ENCODE peak calls at places on chromosomes 12 and 14, in ten cellular contexts. W is breast epithelium, T is body of pancreas, K is IMR-90, X is stomach, V is uterus, Y is esophagus squamous epithelium, S is Peyer's patch, U is suprapubic skin, H is HCT116. F is an unnamed sample. For H3K9me3, the result is how much of the 10 kb centered on the place peaks cover.

GRCh38 chr14:80164991-80165390 is 46.3 kb downstream of the DIO2 start:
- DNase-seq in S (no peak), V (no peak), T (no peak), X (no peak), W (no peak), K (peak), U (no peak), H (no peak), Y (no peak), F (no peak)

GRCh38 chr12:131121705-131122405 is 168.1 kb downstream of the ADGRD1 start:
- DNase-seq in S (peak), H (no peak), X (no peak), Y (no peak), K (no peak), V (no peak), W (no peak), U (no peak), T (no peak), F (no peak)

GRCh38 chr12:48789858-48790326 is 1.0 kb upstream of the ADCY6 start:
- DNase-seq in Y (no peak), T (no peak), V (no peak), K (no peak), U (no peak), S (no peak), H (no peak), W (no peak), X (no peak), F (no peak)

GRCh38 chr12:102406033-102406584 is 74.3 kb downstream of the IGF1 start:
- DNase-seq in Y (no peak), S (peak), X (peak), U (no peak), W (peak), K (peak), V (no peak), H (no peak), T (peak), F (no peak)

GRCh38 chr12:2959194-2959507 is at the start of gene TEAD4:
- DNase-seq in S (no peak), U (no peak), T (peak), K (peak), H (peak), X (peak), V (peak), W (peak), Y (no peak), F (no peak)

GRCh38 chr14:50000215-50001145 is 107.6 kb downstream of the ARF6 start:
- DNase-seq in H (peak), W (peak), Y (no peak), K (peak), U (peak), X (peak), S (peak), T (peak), V (peak), F (no peak)

GRCh38 chr12:75964150-75964549 is 67.4 kb downstream of the PHLDA1 start:
- DNase-seq in T (no peak), H (no peak), U (no peak), V (no peak), W (no peak), K (no peak), Y (no peak), S (peak), X (peak), F (no peak)

GRCh38 chr12:121795029-121795977 is 1.8 kb upstream of the RHOF start:
- DNase-seq in T (peak), X (peak), V (peak), S (peak), W (peak), U (peak), K (peak), Y (no peak), H (peak), F (no peak)

GRCh38 chr14:24072881-24073877 is 1.8 kb downstream of the CPNE6 start:
- DNase-seq in U (no peak), S (no peak), T (no peak), H (no peak), Y (no peak), W (no peak), X (no peak), K (no peak), V (no peak), F (no peak)

GRCh38 chr12:115895247-115895646 is 382.2 kb downstream of the MED13L start:
- DNase-seq in S (no peak), H (no peak), V (no peak), Y (no peak), T (no peak), W (no peak), X (no peak), K (no peak), U (no peak), F (no peak)

DNA sequence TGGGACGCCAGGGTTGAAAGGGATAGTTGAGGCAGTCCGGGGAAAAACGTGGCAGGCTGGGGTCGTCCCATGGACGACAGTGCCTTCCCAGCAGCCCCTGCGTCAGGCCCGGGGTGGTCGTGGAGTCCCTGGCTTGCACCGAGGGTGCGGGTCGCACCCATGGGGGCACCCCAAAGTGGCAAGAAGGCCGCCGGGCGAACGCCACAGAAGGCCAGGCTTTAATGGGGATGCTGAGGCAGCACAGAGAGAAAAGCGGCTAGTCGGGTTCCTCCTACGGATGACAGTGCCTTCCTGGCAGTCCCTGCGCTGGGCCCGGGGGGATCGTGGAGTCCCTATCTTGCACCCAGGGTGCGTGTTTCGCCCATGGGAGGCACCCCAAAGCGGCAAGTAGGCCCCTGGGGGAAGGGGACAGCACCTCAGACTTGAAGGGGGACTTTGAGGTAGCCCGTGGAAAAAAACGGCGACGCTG is 158.6 kb upstream of the ALG10B start:
- DNase-seq in S (no peak), T (no peak), W (peak), V (no peak), X (no peak), H (no peak), K (no peak), Y (no peak), U (no peak), F (peak)
- H3K9me3 ChIP-seq in S (under half), T (under half), W (under half), V (under half), X (under half), H (under half), K (half or more), Y (under half), U (under half), F (under half)

DNA sequence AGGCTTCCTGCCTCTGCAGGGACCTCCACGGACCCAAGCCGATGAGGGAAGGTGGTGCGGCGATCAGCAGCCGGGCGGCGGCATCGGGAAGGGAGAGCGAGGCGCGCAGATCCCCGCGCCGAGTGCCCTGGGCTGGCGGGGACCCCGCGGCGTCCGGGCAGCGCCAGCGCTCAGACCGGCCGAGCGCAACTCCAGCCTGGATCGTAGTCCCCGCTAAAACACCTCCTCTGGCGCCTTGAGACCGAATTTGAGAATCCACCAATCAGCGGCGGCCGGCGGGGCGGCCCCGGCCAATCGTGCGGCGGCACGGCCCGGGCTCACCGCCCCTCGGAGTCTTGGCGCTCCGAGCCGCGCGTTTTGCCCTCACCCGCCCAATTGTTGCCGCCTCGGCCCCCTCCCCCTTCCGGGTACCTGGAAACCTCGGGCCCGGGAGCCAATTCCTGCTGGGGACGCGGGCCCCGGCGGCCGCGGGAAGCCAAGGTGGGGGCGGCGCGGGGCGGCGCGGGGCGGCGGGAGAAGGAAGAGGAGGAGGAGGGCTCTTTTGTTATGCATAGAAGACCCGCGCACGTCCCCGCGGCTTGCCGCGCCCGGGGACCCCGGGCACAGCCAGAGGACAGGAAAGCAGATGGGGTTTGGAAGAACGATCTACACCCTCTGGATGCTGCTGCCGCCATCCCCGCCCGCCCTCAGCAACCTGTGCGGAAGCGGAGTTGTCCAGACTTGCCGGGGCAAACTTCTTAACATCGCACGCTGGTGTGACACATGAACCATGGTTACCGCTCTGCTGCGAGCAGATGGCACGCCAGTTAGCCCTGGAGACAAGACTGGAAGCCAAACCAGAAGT is at the start of gene E2F7:
- DNase-seq in H (peak), S (peak), X (peak), K (peak), W (peak), U (peak), T (peak), V (peak), Y (peak), F (peak)
- TF ChIP-seq POLR2A in H (peak), S (no peak), X (no peak), K (peak), W (no peak), U (no peak), T (peak), V (peak), Y (no peak), F (no peak)

GRCh38 chr12:133226690-133227089 is 9.0 kb downstream of the ANHX start:
- DNase-seq in H (no peak), T (no peak), S (no peak), V (no peak), X (no peak), W (no peak), K (no peak), U (no peak), Y (no peak), F (no peak)

GRCh38 chr12:133225527-133225926 is 10.2 kb downstream of the ANHX start:
- DNase-seq in H (no peak), S (no peak), K (no peak), T (no peak), W (no peak), U (no peak), X (no peak), Y (no peak), V (no peak), F (no peak)

GRCh38 chr12:133220521-133220920 is 15.2 kb downstream of the ANHX start:
- DNase-seq in T (no peak), Y (no peak), V (no peak), S (no peak), U (no peak), H (no peak), X (no peak), W (no peak), K (no peak), F (no peak)

GRCh38 chr12:133221241-133221640 is 14.4 kb downstream of the ANHX start:
- DNase-seq in U (no peak), X (no peak), H (no peak), W (no peak), Y (no peak), S (no peak), K (no peak), V (no peak), T (no peak), F (no peak)

GRCh38 chr12:133222211-133222610 is 13.5 kb downstream of the ANHX start:
- DNase-seq in S (no peak), H (no peak), K (no peak), Y (no peak), U (no peak), X (no peak), V (no peak), T (no peak), W (no peak), F (no peak)
- H3K9me3 ChIP-seq in S (under half), H (under half), K (half or more), Y (half or more), U (under half), X (half or more), V (under half), T (under half), W (half or more), F (under half)

GRCh38 chr12:53124352-53124723 is 21.1 kb downstream of the SOAT2 start:
- DNase-seq in T (no peak), H (no peak), S (no peak), K (no peak), U (no peak), X (no peak), V (no peak), Y (no peak), W (no peak), F (no peak)

GRCh38 chr12:53122961-53123468 is 19.7 kb downstream of the SOAT2 start:
- DNase-seq in W (no peak), H (no peak), V (no peak), Y (no peak), T (no peak), K (peak), X (no peak), U (peak), S (no peak), F (no peak)

GRCh38 chr12:53123578-53124351 is 20.5 kb downstream of the SOAT2 start:
- DNase-seq in X (no peak), Y (no peak), T (no peak), U (peak), H (no peak), V (no peak), K (peak), W (no peak), S (no peak), F (no peak)

GRCh38 chr12:53118771-53119300 is 15.6 kb downstream of the SOAT2 start:
- DNase-seq in Y (no peak), S (peak), W (no peak), K (no peak), V (no peak), X (no peak), T (no peak), U (peak), H (no peak), F (no peak)

DNA sequence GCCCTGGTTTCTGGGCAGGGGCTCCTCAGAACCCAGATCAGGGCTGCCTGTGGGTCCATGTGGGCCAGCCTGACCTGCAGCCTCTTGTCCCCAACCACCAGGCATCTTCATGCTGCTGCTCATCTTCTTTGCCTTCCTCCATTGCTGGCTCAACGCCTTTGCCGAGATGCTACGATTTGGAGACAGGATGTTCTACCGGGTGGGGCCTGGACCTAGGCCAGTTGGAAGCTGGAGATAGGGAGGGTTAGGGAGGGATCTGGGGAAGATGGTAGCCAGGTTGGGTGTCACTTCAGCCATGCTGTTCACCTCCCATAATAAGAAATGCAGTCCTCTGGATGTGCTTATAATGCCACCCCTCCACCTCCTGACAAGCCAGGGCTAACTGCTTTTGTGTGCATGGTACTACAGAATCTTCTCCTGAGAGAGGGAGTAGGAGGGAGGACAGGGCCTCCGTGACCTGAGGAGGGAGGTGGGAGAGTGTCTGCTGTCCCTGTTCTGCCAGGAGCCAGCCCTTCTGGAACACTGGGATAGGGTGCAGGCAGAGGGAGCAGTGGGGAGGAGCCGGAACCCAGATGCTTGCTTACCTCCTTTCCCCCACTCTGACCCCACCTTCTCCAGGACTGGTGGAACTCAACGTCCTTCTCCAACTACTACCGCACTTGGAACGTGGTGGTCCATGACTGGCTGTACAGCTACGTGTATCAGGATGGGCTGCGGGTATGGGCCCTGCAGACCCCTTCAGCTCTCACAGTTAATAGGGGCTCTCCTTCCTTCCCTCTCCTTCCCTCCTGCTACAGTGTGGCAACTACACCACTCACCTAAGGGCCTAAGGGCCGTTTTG is 17.6 kb downstream of the SOAT2 start:
- DNase-seq in H (no peak), V (no peak), T (no peak), K (no peak), W (no peak), S (no peak), X (no peak), U (peak), Y (no peak), F (no peak)
- TF ChIP-seq POLR2A in H (no peak), V (no peak), T (no peak), K (no peak), W (no peak), S (no peak), X (no peak), U (no peak), Y (no peak), F (no peak)

GRCh38 chr12:132940071-132940719 is 15.9 kb downstream of the ZNF605 start:
- DNase-seq in S (no peak), W (no peak), X (no peak), T (no peak), Y (no peak), H (no peak), V (no peak), K (no peak), U (no peak), F (no peak)
- H3K9me3 ChIP-seq in S (under half), W (half or more), X (half or more), T (under half), Y (half or more), H (under half), V (half or more), K (half or more), U (under half), F (half or more)

DNA sequence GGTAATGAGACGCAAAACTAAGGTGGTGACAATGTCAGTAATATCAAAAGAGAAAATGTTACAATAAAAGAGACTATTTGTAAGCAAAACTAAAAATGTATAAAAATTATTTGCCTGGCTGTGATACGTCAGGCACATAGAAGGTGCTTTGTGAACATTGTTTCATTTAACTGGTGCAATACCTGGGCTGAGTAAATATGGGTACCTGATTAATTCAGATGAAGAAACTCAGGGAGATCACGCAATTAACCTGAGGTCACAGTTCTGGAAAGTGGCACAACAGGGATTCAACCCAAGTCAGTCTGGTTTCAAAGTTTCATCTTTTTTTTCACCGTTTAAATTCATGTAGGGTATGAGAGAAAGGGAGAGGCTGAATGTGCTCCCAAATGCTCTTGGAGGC is 71.0 kb upstream of the KRAS start:
- DNase-seq in X (no peak), T (no peak), U (no peak), V (no peak), W (no peak), K (no peak), H (no peak), S (no peak), Y (no peak), F (no peak)
- TF ChIP-seq POLR2A in X (no peak), T (no peak), U (no peak), V (no peak), W (no peak), K (no peak), H (no peak), S (no peak), Y (no peak), F (no peak)

F was measured in vagina.